ENCODE peak calls at places on chromosome 15, in seven cellular contexts. G is NCI-H524 treated with DMSO at 0.1 percent for 48 hours, M is activated T-cell treated with anti-CD3 and anti-CD28 coated beads for 48 hours, L is head of caudate nucleus, W is endothelial cell, A is GM20000, X is choroid plexus epithelial cell. P is an unnamed sample.

GRCh38 chr15:74830868-74831267 is 4.4 kb downstream of the CPLX3 start:
- DNase-seq in X (no peak), L (peak), M (no peak), G (no peak), A (no peak), W (no peak), P (peak)

GRCh38 chr15:99390667-99391066 is 139.4 kb downstream of the LRRC28 start:
- DNase-seq in M (no peak), G (no peak), W (no peak), X (no peak), A (no peak), L (no peak), P (no peak)

GRCh38 chr15:83848315-83849050 is 194.6 kb downstream of the ADAMTSL3 start:
- DNase-seq in A (no peak), W (no peak), M (no peak), L (no peak), X (peak), G (no peak), P (no peak)

GRCh38 chr15:63238796-63239195 is 38.6 kb upstream of the APH1B start:
- DNase-seq in G (no peak), X (peak), W (no peak), M (no peak), A (peak), L (no peak), P (no peak)

GRCh38 chr15:93245616-93246122 is 156.7 kb upstream of the RGMA start:
- DNase-seq in X (no peak), L (no peak), M (no peak), W (no peak), A (no peak), G (no peak), P (no peak)

GRCh38 chr15:80275946-80276345 is 23.9 kb upstream of the CTXND1 start:
- DNase-seq in A (no peak), L (no peak), M (no peak), G (peak), X (peak), W (no peak), P (no peak)

GRCh38 chr15:70318996-70319465 is 221.3 kb upstream of the TLE3 start:
- DNase-seq in X (peak), G (no peak), M (no peak), L (no peak), W (no peak), A (no peak), P (no peak)

GRCh38 chr15:61051570-61052031 is 177.5 kb downstream of the RORA start:
- DNase-seq in G (peak), W (peak), L (peak), A (no peak), M (no peak), X (peak), P (peak)

GRCh38 chr15:58523634-58524033 is 91.8 kb downstream of the LIPC start:
- DNase-seq in X (no peak), M (no peak), W (no peak), A (no peak), L (no peak), G (no peak), P (no peak)

GRCh38 chr15:93146601-93147000 is 57.6 kb upstream of the RGMA start:
- DNase-seq in M (no peak), L (no peak), W (no peak), A (no peak), X (no peak), G (no peak), P (no peak)

GRCh38 chr15:48112242-48112641 is 8.5 kb upstream of the SLC24A5 start:
- DNase-seq in G (peak), X (peak), M (no peak), W (peak), L (no peak), A (peak), P (no peak)

GRCh38 chr15:39438795-39439577 is 141.9 kb upstream of the THBS1 start:
- DNase-seq in M (no peak), W (no peak), L (no peak), X (no peak), G (no peak), A (no peak), P (no peak)

GRCh38 chr15:99141943-99142342 is 37.1 kb downstream of the SYNM start:
- DNase-seq in G (no peak), W (no peak), M (no peak), A (no peak), L (no peak), X (no peak), P (no peak)

GRCh38 chr15:80856400-80856799 is 77.2 kb downstream of the CEMIP start:
- DNase-seq in M (peak), A (no peak), X (no peak), L (no peak), W (no peak), G (no peak), P (no peak)

GRCh38 chr15:99118258-99118632 is 13.4 kb downstream of the SYNM start:
- DNase-seq in A (no peak), X (no peak), M (no peak), L (no peak), W (no peak), G (no peak), P (no peak)

GRCh38 chr15:65258863-65259262 is 27.8 kb downstream of the PARP16 start:
- DNase-seq in G (no peak), W (no peak), X (no peak), L (no peak), A (no peak), M (no peak), P (no peak)

GRCh38 chr15:60634815-60635214 is 155.9 kb upstream of the ICE2 start:
- DNase-seq in A (peak), W (no peak), M (no peak), G (no peak), L (no peak), X (peak), P (no peak)

GRCh38 chr15:71761649-71762048 is 48.7 kb upstream of the NR2E3 start:
- DNase-seq in M (no peak), A (no peak), W (no peak), G (no peak), X (peak), L (no peak), P (no peak)

GRCh38 chr15:99507016-99507731 is 58.6 kb upstream of the MEF2A start:
- DNase-seq in X (peak), G (peak), M (no peak), W (no peak), L (no peak), A (no peak), P (no peak)

GRCh38 chr15:70856884-70857546 is 3.1 kb upstream of the LARP6 start:
- DNase-seq in X (peak), G (no peak), W (no peak), A (no peak), L (no peak), M (no peak), P (peak)

GRCh38 chr15:87212041-87212440 is 1044.5 kb downstream of the NTRK3 start:
- DNase-seq in X (no peak), G (no peak), A (no peak), L (no peak), W (no peak), M (no peak), P (no peak)

GRCh38 chr15:95287774-95288173 is 1042.7 kb upstream of the NR2F2 start:
- DNase-seq in W (no peak), X (peak), A (no peak), G (no peak), L (no peak), M (no peak), P (no peak)

GRCh38 chr15:90360746-90361145 is 8.7 kb downstream of the ZNF774 start:
- DNase-seq in G (no peak), A (no peak), W (no peak), X (no peak), L (no peak), M (no peak), P (no peak)

GRCh38 chr15:69253156-69253555 is 45.6 kb upstream of the PAQR5 start:
- DNase-seq in G (no peak), M (no peak), L (peak), A (no peak), X (peak), W (no peak), P (no peak)

GRCh38 chr15:28975766-28976179 is 90.0 kb downstream of the APBA2 start:
- DNase-seq in X (peak), M (peak), W (peak), L (no peak), G (no peak), A (peak), P (peak)

GRCh38 chr15:70569139-70569717 is 194.1 kb downstream of the UACA start:
- DNase-seq in L (no peak), W (no peak), A (no peak), G (peak), X (peak), M (no peak), P (peak)

GRCh38 chr15:64023215-64023614 is 23.1 kb downstream of the DAPK2 start:
- DNase-seq in W (no peak), L (no peak), X (no peak), A (no peak), G (no peak), M (no peak), P (no peak)

GRCh38 chr15:74215958-74216357 is 13.4 kb upstream of the STRA6 start:
- DNase-seq in G (no peak), W (no peak), A (no peak), X (no peak), L (no peak), M (no peak), P (no peak)

GRCh38 chr15:78726870-78727551 is 84.3 kb downstream of the ADAMTS7 start:
- DNase-seq in M (peak), A (no peak), L (no peak), G (no peak), W (no peak), X (no peak), P (no peak)

GRCh38 chr15:96356494-96357455 is 26.3 kb downstream of the NR2F2 start:
- DNase-seq in M (peak), L (peak), W (peak), A (peak), G (peak), X (peak), P (peak)

GRCh38 chr15:58159827-58160386 is 21.7 kb downstream of the AQP9 start:
- DNase-seq in L (no peak), X (no peak), G (no peak), W (no peak), A (no peak), M (no peak), P (no peak)

GRCh38 chr15:40243126-40243810 is 4.4 kb downstream of the PAK6 start:
- DNase-seq in X (no peak), A (no peak), W (no peak), L (peak), G (no peak), M (no peak), P (no peak)

P was measured in midbrain.